ENCODE peak calls at places on chromosome 21, in five cellular contexts. B is H54, Q is glutamatergic neuron, C is SK-N-SH, M is Panc1. H is an unnamed sample.

GRCh38 chr21:28823464-28823863 is 169.2 kb downstream of the LTN1 start:
- DNase-seq in B (no peak), Q (no peak), C (no peak), M (no peak), H (no peak)

GRCh38 chr21:46603228-46603627 is 1.7 kb downstream of the S100B start:
- DNase-seq in B (no peak), Q (no peak), C (no peak), M (no peak), H (no peak)

GRCh38 chr21:34995979-34996303 is 53.2 kb downstream of the RUNX1 start:
- DNase-seq in B (no peak), Q (no peak), C (no peak), M (no peak), H (no peak)

GRCh38 chr21:43283136-43283924 is 114.5 kb downstream of the CRYAA start:
- DNase-seq in B (no peak), Q (no peak), C (no peak), M (no peak), H (no peak)

GRCh38 chr21:21921410-21922232 is 923.4 kb downstream of the NCAM2 start:
- DNase-seq in B (peak), Q (no peak), C (peak), M (no peak), H (no peak)

GRCh38 chr21:45522986-45523385 is 19.3 kb downstream of the SLC19A1 start:
- DNase-seq in B (no peak), Q (no peak), C (no peak), M (no peak), H (no peak)

GRCh38 chr21:35138665-35139381 is 89.7 kb upstream of the RUNX1 start:
- DNase-seq in B (peak), Q (no peak), C (no peak), M (no peak), H (no peak)

GRCh38 chr21:43790053-43790524 is 712 bp downstream of the RRP1 start:
- DNase-seq in B (no peak), Q (no peak), C (no peak), M (no peak), H (no peak)

GRCh38 chr21:43209575-43210453 is 41.0 kb downstream of the CRYAA start:
- DNase-seq in B (peak), Q (no peak), C (peak), M (peak), H (peak)

GRCh38 chr21:43919871-43920801 is 55.1 kb downstream of the AGPAT3 start:
- DNase-seq in B (no peak), Q (peak), C (no peak), M (no peak), H (no peak)

GRCh38 chr21:16074950-16075489 is 345.2 kb downstream of the USP25 start:
- DNase-seq in B (no peak), Q (no peak), C (no peak), M (no peak), H (no peak)

H was measured in osteocyte.